ENCODE peak calls at places on chromosomes 11 and 22, in six cellular contexts. One of them, this sample, is unnamed. For H3K4me1, the result is how much of the 10 kb centered on the place peaks cover.

GRCh38 chr11:3877252-3878035 is 22.0 kb downstream of the STIM1 start:
- DNase-seq in Caco-2: peak
- DNase-seq in transverse colon: no peak
- DNase-seq in psoas muscle: no peak
- DNase-seq in heart right ventricle: no peak
- DNase-seq in heart left ventricle: no peak
- DNase-seq in this sample: no peak

GRCh38 chr11:119323532-119324033 is 6.7 kb upstream of the MCAM start:
- DNase-seq in transverse colon: peak
- DNase-seq in psoas muscle: peak
- DNase-seq in heart left ventricle: peak
- DNase-seq in Caco-2: peak
- DNase-seq in heart right ventricle: no peak
- DNase-seq in this sample: peak

GRCh38 chr11:118572914-118573550 is 823 bp downstream of the ARCN1 start:
- DNase-seq in Caco-2: no peak
- DNase-seq in heart left ventricle: no peak
- DNase-seq in transverse colon: no peak
- DNase-seq in heart right ventricle: no peak
- DNase-seq in psoas muscle: no peak
- DNase-seq in this sample: no peak

GRCh38 chr11:65932558-65932919 is 12.7 kb upstream of the TSGA10IP start:
- DNase-seq in psoas muscle: no peak
- DNase-seq in heart left ventricle: no peak
- DNase-seq in Caco-2: no peak
- DNase-seq in transverse colon: no peak
- DNase-seq in heart right ventricle: no peak
- DNase-seq in this sample: no peak

GRCh38 chr11:66906077-66906929 is 49.4 kb downstream of the LRFN4 start:
- DNase-seq in Caco-2: no peak
- DNase-seq in psoas muscle: no peak
- DNase-seq in heart left ventricle: no peak
- DNase-seq in transverse colon: no peak
- DNase-seq in heart right ventricle: no peak
- DNase-seq in this sample: no peak

GRCh38 chr11:35160248-35160820 is 21.4 kb downstream of the CD44 start:
- DNase-seq in Caco-2: no peak
- DNase-seq in heart left ventricle: no peak
- DNase-seq in transverse colon: no peak
- DNase-seq in heart right ventricle: no peak
- DNase-seq in psoas muscle: no peak
- DNase-seq in this sample: no peak

GRCh38 chr11:19735512-19735911 is 22.9 kb downstream of the NAV2 start:
- DNase-seq in psoas muscle: no peak
- DNase-seq in Caco-2: no peak
- DNase-seq in transverse colon: no peak
- DNase-seq in heart left ventricle: no peak
- DNase-seq in heart right ventricle: no peak
- DNase-seq in this sample: no peak

GRCh38 chr11:103875855-103876510 is 160.5 kb upstream of the DDI1 start:
- DNase-seq in Caco-2: no peak
- DNase-seq in heart left ventricle: no peak
- DNase-seq in heart right ventricle: no peak
- DNase-seq in transverse colon: no peak
- DNase-seq in psoas muscle: no peak
- DNase-seq in this sample: no peak

GRCh38 chr11:2523821-2524391 is 79.1 kb downstream of the KCNQ1 start:
- DNase-seq in transverse colon: peak
- DNase-seq in heart left ventricle: peak
- DNase-seq in Caco-2: peak
- DNase-seq in psoas muscle: peak
- DNase-seq in heart right ventricle: peak
- DNase-seq in this sample: no peak

GRCh38 chr11:12086271-12087074 is 23.9 kb upstream of the MICAL2 start:
- DNase-seq in Caco-2: peak
- DNase-seq in heart right ventricle: peak
- DNase-seq in heart left ventricle: peak
- DNase-seq in transverse colon: peak
- DNase-seq in psoas muscle: peak
- DNase-seq in this sample: peak

GRCh38 chr11:46489668-46490560 is 98.3 kb upstream of the CHRM4 start:
- DNase-seq in heart left ventricle: no peak
- DNase-seq in psoas muscle: no peak
- DNase-seq in heart right ventricle: no peak
- DNase-seq in Caco-2: peak
- DNase-seq in transverse colon: peak
- DNase-seq in this sample: no peak

GRCh38 chr22:28882545-28882877 is 861 bp upstream of the ZNRF3 start:
- DNase-seq in psoas muscle: peak
- DNase-seq in heart left ventricle: peak
- DNase-seq in Caco-2: no peak
- DNase-seq in transverse colon: no peak
- DNase-seq in heart right ventricle: no peak
- DNase-seq in this sample: peak

GRCh38 chr11:61295596-61295926 is 445 bp upstream of the VWCE start:
- DNase-seq in heart left ventricle: no peak
- DNase-seq in heart right ventricle: peak
- DNase-seq in Caco-2: no peak
- DNase-seq in transverse colon: peak
- DNase-seq in psoas muscle: no peak
- DNase-seq in this sample: no peak

GRCh38 chr11:66743271-66743968 is 14.4 kb upstream of the SPTBN2 start:
- DNase-seq in heart right ventricle: no peak
- DNase-seq in Caco-2: peak
- DNase-seq in psoas muscle: no peak
- DNase-seq in heart left ventricle: no peak
- DNase-seq in transverse colon: peak
- DNase-seq in this sample: peak

GRCh38 chr11:20112291-20113146 is 47.8 kb downstream of the DBX1 start:
- DNase-seq in heart left ventricle: peak
- DNase-seq in heart right ventricle: peak
- DNase-seq in Caco-2: no peak
- DNase-seq in psoas muscle: peak
- DNase-seq in transverse colon: peak
- DNase-seq in this sample: peak

GRCh38 chr11:26276798-26277424 is 55.0 kb upstream of the ANO3 start:
- DNase-seq in transverse colon: peak
- DNase-seq in heart right ventricle: peak
- DNase-seq in Caco-2: peak
- DNase-seq in psoas muscle: peak
- DNase-seq in heart left ventricle: no peak
- DNase-seq in this sample: peak

GRCh38 chr11:102293873-102294601 is 23.2 kb upstream of the BIRC3 start:
- DNase-seq in psoas muscle: no peak
- DNase-seq in heart left ventricle: no peak
- DNase-seq in transverse colon: no peak
- DNase-seq in Caco-2: no peak
- DNase-seq in heart right ventricle: no peak
- DNase-seq in this sample: no peak

GRCh38 chr22:40572976-40573375 is 63.5 kb downstream of the MRTFA start:
- DNase-seq in transverse colon: no peak
- DNase-seq in heart right ventricle: no peak
- DNase-seq in Caco-2: no peak
- DNase-seq in heart left ventricle: no peak
- DNase-seq in psoas muscle: no peak
- DNase-seq in this sample: no peak

DNA sequence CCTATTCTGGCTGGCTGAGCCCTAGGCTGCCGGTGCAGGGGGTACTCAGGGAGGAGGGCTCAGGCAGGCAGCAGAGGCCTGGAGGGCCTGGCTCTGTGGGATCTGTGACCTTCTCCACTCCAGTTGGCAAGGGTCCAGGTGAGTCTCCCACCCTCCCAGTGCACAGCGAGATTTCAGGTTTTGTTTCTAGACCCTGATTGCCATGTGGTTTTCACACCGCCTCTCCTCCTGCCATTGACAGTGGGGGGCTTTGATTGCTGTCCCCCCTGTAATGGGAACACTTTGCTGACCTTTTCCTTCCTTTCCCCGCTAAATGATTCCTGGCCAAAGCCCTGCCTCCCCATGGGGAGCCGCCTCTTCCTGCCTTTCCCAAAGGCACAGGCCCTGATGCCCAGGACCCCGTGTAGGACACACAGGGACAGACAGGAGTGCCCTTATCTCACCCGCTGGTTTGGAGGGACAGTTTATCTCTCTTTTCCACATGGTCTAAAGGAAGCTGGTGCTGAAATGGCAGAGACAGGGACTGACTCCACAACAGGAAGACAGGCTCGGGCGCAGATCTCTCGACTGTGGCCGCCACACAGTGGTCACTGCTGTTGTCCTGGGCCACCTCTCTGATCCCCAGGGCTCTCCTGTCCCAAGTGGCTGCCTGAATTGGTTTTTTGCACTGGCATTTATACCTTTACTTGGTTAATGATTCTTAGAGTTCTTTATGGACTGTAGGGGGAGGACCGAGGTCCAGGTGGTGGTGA is 43.4 kb downstream of the BCR start:
- DNase-seq in heart left ventricle: peak
- DNase-seq in heart right ventricle: no peak
- DNase-seq in transverse colon: peak
- DNase-seq in psoas muscle: no peak
- DNase-seq in Caco-2: no peak
- DNase-seq in this sample: no peak
- H3K4me1 ChIP-seq in heart left ventricle: half or more
- H3K4me1 ChIP-seq in heart right ventricle: half or more
- H3K4me1 ChIP-seq in transverse colon: under half
- H3K4me1 ChIP-seq in psoas muscle: under half
- H3K4me1 ChIP-seq in Caco-2: under half
- H3K4me1 ChIP-seq in this sample: under half

GRCh38 chr11:121109916-121110656 is 9.0 kb downstream of the TECTA start:
- DNase-seq in heart right ventricle: no peak
- DNase-seq in Caco-2: no peak
- DNase-seq in transverse colon: no peak
- DNase-seq in psoas muscle: no peak
- DNase-seq in heart left ventricle: no peak
- DNase-seq in this sample: no peak

GRCh38 chr11:121108413-121108812 is 7.4 kb downstream of the TECTA start:
- DNase-seq in Caco-2: no peak
- DNase-seq in transverse colon: no peak
- DNase-seq in heart left ventricle: no peak
- DNase-seq in heart right ventricle: no peak
- DNase-seq in psoas muscle: no peak
- DNase-seq in this sample: no peak

GRCh38 chr11:121111053-121111724 is 10.1 kb downstream of the TECTA start:
- DNase-seq in heart left ventricle: no peak
- DNase-seq in heart right ventricle: no peak
- DNase-seq in Caco-2: no peak
- DNase-seq in psoas muscle: no peak
- DNase-seq in transverse colon: no peak
- DNase-seq in this sample: no peak

GRCh38 chr11:121113611-121114010 is 12.6 kb downstream of the TECTA start:
- DNase-seq in heart right ventricle: no peak
- DNase-seq in psoas muscle: no peak
- DNase-seq in Caco-2: no peak
- DNase-seq in transverse colon: no peak
- DNase-seq in heart left ventricle: no peak
- DNase-seq in this sample: no peak

DNA sequence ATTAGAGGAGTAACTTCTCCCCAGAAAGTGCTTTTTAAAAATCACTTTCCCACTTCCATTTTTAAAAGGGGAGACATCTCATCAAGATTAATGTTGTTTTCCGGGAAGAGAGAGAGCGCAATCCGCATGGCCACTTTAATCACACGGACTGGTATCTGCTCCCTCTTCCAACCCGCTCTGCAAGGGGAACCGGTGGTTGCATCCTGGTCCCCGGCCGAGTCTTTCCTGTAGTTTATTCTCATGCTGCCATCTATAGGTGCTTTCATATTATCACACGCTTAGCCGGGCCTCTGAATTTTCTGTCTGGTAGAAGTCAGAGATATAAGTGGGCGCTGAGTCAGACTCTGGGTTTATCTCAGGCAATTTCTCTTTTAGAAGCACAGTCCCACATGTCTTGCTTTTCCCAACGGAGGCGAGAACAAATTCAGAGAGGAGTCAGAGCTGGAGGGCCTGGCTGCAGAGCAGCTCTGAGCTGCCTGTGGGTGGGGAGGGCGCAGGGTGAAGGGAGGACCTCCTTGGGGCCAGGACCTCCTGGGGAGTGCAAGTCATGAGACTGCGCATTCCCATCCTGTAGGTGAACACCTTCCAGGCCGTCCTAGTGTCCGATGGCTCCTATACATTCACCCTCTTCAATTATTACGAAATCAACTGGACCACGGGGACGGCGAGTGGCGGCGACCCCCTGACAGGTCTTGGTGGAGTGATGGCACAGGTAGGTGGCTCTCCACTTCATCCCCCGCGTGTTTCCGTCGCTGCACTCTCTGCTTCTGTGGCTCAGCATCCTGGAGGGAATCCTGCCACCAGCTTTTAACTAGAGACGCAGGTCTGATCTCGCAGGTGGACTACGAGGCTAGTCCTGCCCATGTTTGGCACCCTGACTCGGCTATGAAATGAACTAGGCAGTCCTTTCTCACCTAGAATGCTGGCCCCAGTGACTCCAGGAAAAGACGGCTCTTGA is 11.7 kb downstream of the TECTA start:
- DNase-seq in transverse colon: peak
- DNase-seq in psoas muscle: peak
- DNase-seq in Caco-2: peak
- DNase-seq in heart right ventricle: peak
- DNase-seq in heart left ventricle: peak
- DNase-seq in this sample: peak
- TF ChIP-seq CTCF in transverse colon: peak
- TF ChIP-seq CTCF in psoas muscle: peak
- TF ChIP-seq CTCF in Caco-2: peak
- TF ChIP-seq CTCF in heart right ventricle: peak
- TF ChIP-seq CTCF in heart left ventricle: peak
- TF ChIP-seq CTCF in this sample: peak

DNA sequence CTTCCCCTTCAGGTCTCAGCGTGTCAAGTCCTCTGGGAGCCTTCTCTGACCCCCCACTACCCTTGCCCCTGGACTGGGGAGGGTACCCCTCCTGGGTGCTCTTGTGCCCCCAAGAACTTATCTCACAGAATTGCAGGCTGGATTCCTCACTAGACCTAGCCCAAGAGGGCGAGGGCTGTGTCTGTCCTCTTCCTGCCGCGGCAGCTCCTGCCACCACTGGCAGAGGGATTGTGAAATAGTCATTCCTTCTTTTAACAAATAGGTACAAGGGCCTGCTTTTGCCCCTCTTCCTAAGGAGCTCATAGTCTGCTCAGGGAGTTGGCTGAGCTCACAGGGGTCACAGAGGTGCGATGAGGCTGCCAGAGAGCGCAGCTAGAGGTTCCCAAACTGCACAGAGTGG is 5.5 kb downstream of the RAB36 start:
- DNase-seq in heart left ventricle: no peak
- DNase-seq in Caco-2: no peak
- DNase-seq in psoas muscle: no peak
- DNase-seq in heart right ventricle: no peak
- DNase-seq in transverse colon: no peak
- DNase-seq in this sample: no peak
- H3K4me1 ChIP-seq in heart left ventricle: under half
- H3K4me1 ChIP-seq in Caco-2: under half
- H3K4me1 ChIP-seq in psoas muscle: under half
- H3K4me1 ChIP-seq in heart right ventricle: under half
- H3K4me1 ChIP-seq in transverse colon: under half
- H3K4me1 ChIP-seq in this sample: under half

DNA sequence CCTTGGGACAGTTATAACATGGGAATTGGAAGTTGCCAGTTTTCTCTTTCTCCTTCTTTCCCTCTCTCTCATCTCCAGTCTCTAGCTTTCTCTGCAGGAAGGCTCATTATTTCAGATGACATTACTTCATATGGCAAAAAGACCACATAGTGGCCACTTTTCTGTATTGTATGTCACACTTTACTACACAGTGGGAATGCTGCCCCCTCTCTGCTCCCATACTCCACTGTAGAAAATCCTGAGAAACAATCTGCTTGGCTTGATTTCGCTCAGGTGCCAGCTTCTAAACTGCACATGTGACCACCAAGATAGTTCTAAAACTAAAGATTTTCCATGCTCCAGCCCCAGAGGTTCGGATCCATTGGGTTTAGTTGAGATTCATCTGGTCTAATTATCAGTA is 860.7 kb upstream of the CCDC90B start:
- DNase-seq in transverse colon: no peak
- DNase-seq in heart left ventricle: no peak
- DNase-seq in Caco-2: no peak
- DNase-seq in heart right ventricle: no peak
- DNase-seq in psoas muscle: no peak
- DNase-seq in this sample: no peak
- TF ChIP-seq CTCF in transverse colon: no peak
- TF ChIP-seq CTCF in heart left ventricle: no peak
- TF ChIP-seq CTCF in Caco-2: peak
- TF ChIP-seq CTCF in heart right ventricle: no peak
- TF ChIP-seq CTCF in psoas muscle: no peak
- TF ChIP-seq CTCF in this sample: no peak

This sample was measured in right atrium auricular region.